ENCODE peak calls at places on chromosomes 11 and 22, in seven cellular contexts. One of them, this sample, is unnamed.
A peak's percentile ranks its signal among the peaks of the same experiment; 100 is the strongest.

GRCh38 chr11:8250446-8250845 is 13.2 kb downstream of the LMO1 start:
- DNase-seq in IMR-90: no peak
- DNase-seq in H1: peak; percentile 37
- DNase-seq in neuronal stem cell: no peak
- DNase-seq in H9: peak; percentile 19
- DNase-seq in mesendoderm: no peak
- DNase-seq in mesenchymal stem cell: no peak
- DNase-seq in this sample: no peak

GRCh38 chr11:100851584-100852152 is 164.6 kb downstream of the ARHGAP42 start:
- DNase-seq in mesenchymal stem cell: no peak
- DNase-seq in mesendoderm: no peak
- DNase-seq in H1: no peak
- DNase-seq in neuronal stem cell: no peak
- DNase-seq in H9: no peak
- DNase-seq in IMR-90: no peak
- DNase-seq in this sample: peak; percentile 77

GRCh38 chr11:105609341-105609781 is 512 bp upstream of the GRIA4 start:
- DNase-seq in mesendoderm: peak; percentile 58
- DNase-seq in H9: peak; percentile 51
- DNase-seq in mesenchymal stem cell: peak; percentile 60
- DNase-seq in H1: peak; percentile 51
- DNase-seq in neuronal stem cell: no peak
- DNase-seq in IMR-90: peak; percentile 17
- DNase-seq in this sample: no peak

GRCh38 chr11:84384637-84385227 is 1098.6 kb upstream of the CCDC90B start:
- DNase-seq in neuronal stem cell: peak; percentile 39
- DNase-seq in H9: peak; percentile 42
- DNase-seq in IMR-90: peak; percentile 34
- DNase-seq in mesendoderm: peak; percentile 64
- DNase-seq in mesenchymal stem cell: peak; percentile 51
- DNase-seq in H1: peak; percentile 66
- DNase-seq in this sample: peak; percentile 75

GRCh38 chr11:134670247-134670646 is 258.2 kb upstream of the B3GAT1 start:
- DNase-seq in neuronal stem cell: no peak
- DNase-seq in mesenchymal stem cell: no peak
- DNase-seq in H9: no peak
- DNase-seq in H1: no peak
- DNase-seq in mesendoderm: peak; percentile 19
- DNase-seq in IMR-90: no peak
- DNase-seq in this sample: no peak

GRCh38 chr11:112977620-112978212 is 16.5 kb downstream of the NCAM1 start:
- DNase-seq in IMR-90: peak; percentile 13
- DNase-seq in mesendoderm: no peak
- DNase-seq in neuronal stem cell: peak; percentile 15
- DNase-seq in H9: no peak
- DNase-seq in mesenchymal stem cell: peak; percentile 91
- DNase-seq in H1: no peak
- DNase-seq in this sample: peak; percentile 15

GRCh38 chr22:43338766-43339345 is 4.3 kb downstream of the SCUBE1 start:
- DNase-seq in IMR-90: no peak
- DNase-seq in mesendoderm: no peak
- DNase-seq in H9: no peak
- DNase-seq in neuronal stem cell: no peak
- DNase-seq in H1: no peak
- DNase-seq in mesenchymal stem cell: no peak
- DNase-seq in this sample: no peak

GRCh38 chr11:65077466-65077865 is 6.4 kb downstream of the CDCA5 start:
- DNase-seq in H1: no peak
- DNase-seq in mesendoderm: peak; percentile 28
- DNase-seq in H9: no peak
- DNase-seq in neuronal stem cell: no peak
- DNase-seq in IMR-90: peak; percentile 31
- DNase-seq in mesenchymal stem cell: no peak
- DNase-seq in this sample: no peak

GRCh38 chr22:19678949-19679348 is 35.4 kb upstream of the SEPTIN5 start:
- DNase-seq in IMR-90: no peak
- DNase-seq in H1: no peak
- DNase-seq in mesendoderm: peak; percentile 21
- DNase-seq in mesenchymal stem cell: no peak
- DNase-seq in neuronal stem cell: no peak
- DNase-seq in H9: no peak
- DNase-seq in this sample: no peak

GRCh38 chr22:46421272-46421671 is 85.8 kb downstream of the TRMU start:
- DNase-seq in H1: no peak
- DNase-seq in mesendoderm: no peak
- DNase-seq in neuronal stem cell: no peak
- DNase-seq in IMR-90: no peak
- DNase-seq in H9: no peak
- DNase-seq in mesenchymal stem cell: no peak
- DNase-seq in this sample: no peak

GRCh38 chr11:128424271-128424709 is 163.1 kb downstream of the ETS1 start:
- DNase-seq in H9: no peak
- DNase-seq in mesendoderm: peak; percentile 32
- DNase-seq in mesenchymal stem cell: no peak
- DNase-seq in IMR-90: no peak
- DNase-seq in neuronal stem cell: no peak
- DNase-seq in H1: no peak
- DNase-seq in this sample: no peak

GRCh38 chr11:110507328-110507727 is 77.6 kb downstream of the FDX1 start:
- DNase-seq in H9: no peak
- DNase-seq in IMR-90: no peak
- DNase-seq in neuronal stem cell: no peak
- DNase-seq in H1: no peak
- DNase-seq in mesenchymal stem cell: no peak
- DNase-seq in mesendoderm: no peak
- DNase-seq in this sample: no peak
- H3K23ac ChIP-seq in H9: no peak overlapping the region
- H3K23ac ChIP-seq in IMR-90: no peak overlapping the region
- H3K23ac ChIP-seq in neuronal stem cell: no peak overlapping the region
- H3K23ac ChIP-seq in H1: no peak overlapping the region
- H3K23ac ChIP-seq in mesenchymal stem cell: no peak overlapping the region
- H3K23ac ChIP-seq in mesendoderm: no peak overlapping the region
- H3K23ac ChIP-seq in this sample: no peak overlapping the region

GRCh38 chr11:24587655-24588054 is 90.8 kb downstream of the LUZP2 start:
- DNase-seq in H9: no peak
- DNase-seq in neuronal stem cell: no peak
- DNase-seq in mesenchymal stem cell: peak; percentile 22
- DNase-seq in mesendoderm: no peak
- DNase-seq in H1: no peak
- DNase-seq in IMR-90: peak; percentile 51
- DNase-seq in this sample: no peak
- H3K23ac ChIP-seq in H9: no peak overlapping the region
- H3K23ac ChIP-seq in neuronal stem cell: no peak overlapping the region
- H3K23ac ChIP-seq in mesenchymal stem cell: no peak overlapping the region
- H3K23ac ChIP-seq in mesendoderm: no peak overlapping the region
- H3K23ac ChIP-seq in H1: no peak overlapping the region
- H3K23ac ChIP-seq in IMR-90: no peak overlapping the region
- H3K23ac ChIP-seq in this sample: no peak overlapping the region

DNA sequence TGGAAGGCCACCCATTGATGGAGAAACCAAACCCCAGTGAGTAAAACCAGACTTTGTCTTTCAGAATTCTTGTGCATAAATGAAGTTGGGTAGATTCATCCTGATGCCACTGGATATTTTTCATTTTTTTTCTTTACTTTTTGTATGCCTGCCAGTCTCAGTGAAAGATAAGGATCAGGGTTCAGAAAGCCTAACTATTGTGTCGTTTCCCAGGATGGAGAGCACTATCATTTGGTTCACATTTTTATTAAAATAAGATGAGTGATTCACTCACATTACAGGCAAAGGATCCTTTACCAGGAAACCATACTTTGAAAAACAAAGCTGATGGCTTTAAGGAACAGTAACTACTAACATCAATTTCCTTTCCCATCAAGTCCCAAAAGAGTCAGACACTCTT is 52.0 kb downstream of the ARFGAP2 start:
- DNase-seq in H9: no peak
- DNase-seq in mesendoderm: no peak
- DNase-seq in mesenchymal stem cell: no peak
- DNase-seq in IMR-90: no peak
- DNase-seq in H1: no peak
- DNase-seq in neuronal stem cell: no peak
- DNase-seq in this sample: no peak
- H3K23ac ChIP-seq in H9: no peak overlapping the region
- H3K23ac ChIP-seq in mesendoderm: no peak overlapping the region
- H3K23ac ChIP-seq in mesenchymal stem cell: no peak overlapping the region
- H3K23ac ChIP-seq in IMR-90: no peak overlapping the region
- H3K23ac ChIP-seq in H1: no peak overlapping the region
- H3K23ac ChIP-seq in neuronal stem cell: no peak overlapping the region
- H3K23ac ChIP-seq in this sample: no peak overlapping the region

GRCh38 chr22:49555526-49555925 is 272.1 kb downstream of the BRD1 start:
- DNase-seq in H1: peak; percentile 17
- DNase-seq in IMR-90: no peak
- DNase-seq in neuronal stem cell: no peak
- DNase-seq in mesenchymal stem cell: no peak
- DNase-seq in mesendoderm: no peak
- DNase-seq in H9: no peak
- DNase-seq in this sample: no peak
- H3K23ac ChIP-seq in H1: no peak overlapping the region
- H3K23ac ChIP-seq in IMR-90: no peak overlapping the region
- H3K23ac ChIP-seq in neuronal stem cell: peak overlapping the region; percentile 55
- H3K23ac ChIP-seq in mesenchymal stem cell: no peak overlapping the region
- H3K23ac ChIP-seq in mesendoderm: no peak overlapping the region
- H3K23ac ChIP-seq in H9: no peak overlapping the region
- H3K23ac ChIP-seq in this sample: no peak overlapping the region

DNA sequence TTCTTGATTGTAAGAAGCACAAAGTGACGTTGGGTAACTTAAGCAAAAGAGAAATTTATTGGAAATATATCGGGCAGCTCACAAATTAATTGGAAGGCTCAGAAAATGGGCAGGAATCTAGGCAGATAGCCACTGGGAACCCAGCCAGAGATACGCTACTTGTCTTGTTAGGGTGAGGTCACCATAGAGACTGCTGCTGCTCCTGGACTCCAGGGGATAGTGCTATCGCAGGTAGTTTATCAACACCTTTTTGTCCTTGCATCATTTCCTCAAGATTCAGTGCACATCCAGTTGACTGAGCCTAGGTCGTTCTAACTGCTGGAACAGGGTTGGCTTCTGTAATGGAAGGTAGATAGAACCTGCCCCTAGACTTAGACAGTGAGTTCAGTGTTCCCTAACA is 19.6 kb downstream of the AMOTL1 start:
- DNase-seq in H1: no peak
- DNase-seq in mesenchymal stem cell: no peak
- DNase-seq in neuronal stem cell: no peak
- DNase-seq in mesendoderm: peak; percentile 67
- DNase-seq in H9: no peak
- DNase-seq in IMR-90: no peak
- DNase-seq in this sample: no peak
- H3K23ac ChIP-seq in H1: no peak overlapping the region
- H3K23ac ChIP-seq in mesenchymal stem cell: no peak overlapping the region
- H3K23ac ChIP-seq in neuronal stem cell: no peak overlapping the region
- H3K23ac ChIP-seq in mesendoderm: no peak overlapping the region
- H3K23ac ChIP-seq in H9: no peak overlapping the region
- H3K23ac ChIP-seq in IMR-90: peak overlapping the region; percentile 61
- H3K23ac ChIP-seq in this sample: peak overlapping the region; percentile 5

DNA sequence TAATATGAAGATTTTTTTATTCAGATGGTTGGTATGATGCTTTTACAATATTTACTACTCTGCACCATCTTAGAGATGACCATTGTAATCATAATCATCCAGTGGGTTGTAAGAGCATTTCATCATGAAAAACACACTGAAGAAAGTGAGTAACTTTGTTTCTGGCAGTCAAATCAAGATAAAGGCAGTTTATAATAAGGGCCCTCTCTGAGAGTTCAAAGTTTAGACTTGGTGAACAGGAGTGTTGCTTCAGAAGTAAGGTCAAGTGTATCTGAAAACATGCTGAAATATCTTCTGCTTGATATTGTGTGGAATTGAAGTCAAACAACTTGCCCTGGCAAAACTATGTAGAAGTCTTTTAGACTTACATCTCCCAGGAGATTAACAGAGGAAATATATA is 19.5 kb upstream of the MS4A8 start:
- DNase-seq in mesendoderm: no peak
- DNase-seq in H9: no peak
- DNase-seq in IMR-90: no peak
- DNase-seq in neuronal stem cell: no peak
- DNase-seq in mesenchymal stem cell: no peak
- DNase-seq in H1: no peak
- DNase-seq in this sample: no peak
- H3K23ac ChIP-seq in mesendoderm: no peak overlapping the region
- H3K23ac ChIP-seq in H9: no peak overlapping the region
- H3K23ac ChIP-seq in IMR-90: no peak overlapping the region
- H3K23ac ChIP-seq in neuronal stem cell: no peak overlapping the region
- H3K23ac ChIP-seq in mesenchymal stem cell: no peak overlapping the region
- H3K23ac ChIP-seq in H1: no peak overlapping the region
- H3K23ac ChIP-seq in this sample: no peak overlapping the region

GRCh38 chr11:11519184-11519583 is 102.6 kb downstream of the GALNT18 start:
- DNase-seq in neuronal stem cell: no peak
- DNase-seq in mesenchymal stem cell: no peak
- DNase-seq in IMR-90: no peak
- DNase-seq in H1: no peak
- DNase-seq in H9: peak; percentile 45
- DNase-seq in mesendoderm: peak; percentile 40
- DNase-seq in this sample: peak; percentile 4
- H3K23ac ChIP-seq in neuronal stem cell: no peak overlapping the region
- H3K23ac ChIP-seq in mesenchymal stem cell: no peak overlapping the region
- H3K23ac ChIP-seq in IMR-90: no peak overlapping the region
- H3K23ac ChIP-seq in H1: no peak overlapping the region
- H3K23ac ChIP-seq in H9: no peak overlapping the region
- H3K23ac ChIP-seq in mesendoderm: no peak overlapping the region
- H3K23ac ChIP-seq in this sample: no peak overlapping the region

This sample was measured in trophoblast cell.